ENCODE peak calls at places on chromosomes 12 and 14, in four cellular contexts. One of them, this sample, is unnamed.

GRCh38 chr12:24069532-24070395 is 120.3 kb upstream of the SOX5 start:
- DNase-seq in COR-L47: no peak
- DNase-seq in retina: peak; percentile 44
- DNase-seq in GOT3: no peak
- DNase-seq in this sample: peak; percentile 68

GRCh38 chr12:64561302-64561651 is 49.0 kb upstream of the RASSF3 start:
- DNase-seq in COR-L47: no peak
- DNase-seq in retina: no peak
- DNase-seq in GOT3: no peak
- DNase-seq in this sample: no peak

GRCh38 chr14:88554458-88555286 is at the start of gene PTPN21:
- DNase-seq in COR-L47: no peak
- DNase-seq in retina: peak; percentile 87
- DNase-seq in GOT3: no peak
- DNase-seq in this sample: peak; percentile 73

GRCh38 chr12:62632521-62632920 is 165.9 kb downstream of the MON2 start:
- DNase-seq in COR-L47: no peak
- DNase-seq in retina: peak; percentile 77
- DNase-seq in GOT3: no peak
- DNase-seq in this sample: no peak

GRCh38 chr14:104775073-104775489 is 20.5 kb downstream of the AKT1 start:
- DNase-seq in COR-L47: no peak
- DNase-seq in retina: no peak
- DNase-seq in GOT3: no peak
- DNase-seq in this sample: no peak

GRCh38 chr12:65306603-65307501 is 28.4 kb downstream of the MSRB3 start:
- DNase-seq in COR-L47: peak; percentile 12
- DNase-seq in retina: peak; percentile 34
- DNase-seq in GOT3: no peak
- DNase-seq in this sample: peak; percentile 30

GRCh38 chr12:109504068-109504467 is 26.6 kb downstream of the UBE3B start:
- DNase-seq in COR-L47: peak; percentile 63
- DNase-seq in retina: no peak
- DNase-seq in GOT3: no peak
- DNase-seq in this sample: no peak

GRCh38 chr14:74977164-74977900 is 21.9 kb upstream of the PGF start:
- DNase-seq in COR-L47: no peak
- DNase-seq in retina: no peak
- DNase-seq in GOT3: no peak
- DNase-seq in this sample: peak; percentile 3

GRCh38 chr12:63826002-63826585 is 18.4 kb upstream of the SRGAP1 start:
- DNase-seq in COR-L47: peak; percentile 22
- DNase-seq in retina: no peak
- DNase-seq in GOT3: no peak
- DNase-seq in this sample: peak; percentile 61

GRCh38 chr12:4250691-4251090 is 22.9 kb upstream of the CCND2 start:
- DNase-seq in COR-L47: no peak
- DNase-seq in retina: no peak
- DNase-seq in GOT3: no peak
- DNase-seq in this sample: no peak

GRCh38 chr12:90037740-90038139 is 329.1 kb upstream of the ATP2B1 start:
- DNase-seq in COR-L47: no peak
- DNase-seq in retina: no peak
- DNase-seq in GOT3: no peak
- DNase-seq in this sample: no peak

GRCh38 chr14:79265366-79265765 is 945.9 kb downstream of the DIO2 start:
- DNase-seq in COR-L47: no peak
- DNase-seq in retina: no peak
- DNase-seq in GOT3: no peak
- DNase-seq in this sample: no peak

GRCh38 chr12:123269395-123269892 is 2.2 kb downstream of the CDK2AP1 start:
- DNase-seq in COR-L47: peak; percentile 94
- DNase-seq in retina: peak; percentile 85
- DNase-seq in GOT3: no peak
- DNase-seq in this sample: no peak

GRCh38 chr12:80053048-80053790 is 46.1 kb upstream of the OTOGL start:
- DNase-seq in COR-L47: no peak
- DNase-seq in retina: no peak
- DNase-seq in GOT3: no peak
- DNase-seq in this sample: no peak

GRCh38 chr12:132506328-132506727 is 16.4 kb downstream of the FBRSL1 start:
- DNase-seq in COR-L47: no peak
- DNase-seq in retina: no peak
- DNase-seq in GOT3: no peak
- DNase-seq in this sample: no peak

GRCh38 chr12:112595415-112595814 is 176.7 kb downstream of the PTPN11 start:
- DNase-seq in COR-L47: no peak
- DNase-seq in retina: no peak
- DNase-seq in GOT3: no peak
- DNase-seq in this sample: no peak

GRCh38 chr12:128959931-128960330 is 106.7 kb downstream of the GLT1D1 start:
- DNase-seq in COR-L47: no peak
- DNase-seq in retina: no peak
- DNase-seq in GOT3: no peak
- DNase-seq in this sample: no peak

GRCh38 chr12:113064395-113065125 is 8.0 kb downstream of the DTX1 start:
- DNase-seq in COR-L47: no peak
- DNase-seq in retina: no peak
- DNase-seq in GOT3: no peak
- DNase-seq in this sample: no peak